ENCODE peak calls at places on chromosomes 5 and 9, in ten cellular contexts. One of them, this sample, is unnamed.

GRCh38 chr5:95822038-95822407 is 503 bp downstream of the GLRX start:
- DNase-seq in GM19239: no peak
- DNase-seq in non-pigmented ciliary epithelial cell: no peak
- DNase-seq in dermis microvascular lymphatic vessel endothelial cell: peak
- DNase-seq in cardiac muscle cell: peak
- DNase-seq in type B pancreatic cell: no peak
- DNase-seq in naive thymus-derived CD4-positive, alpha-beta T cell: no peak
- DNase-seq in ovary: peak
- DNase-seq in NCI-H524: peak
- DNase-seq in tibial artery: peak
- DNase-seq in this sample: no peak

GRCh38 chr9:4984171-4984570 is 901 bp upstream of the JAK2 start:
- DNase-seq in dermis microvascular lymphatic vessel endothelial cell: no peak
- DNase-seq in type B pancreatic cell: no peak
- DNase-seq in tibial artery: no peak
- DNase-seq in NCI-H524: peak
- DNase-seq in cardiac muscle cell: no peak
- DNase-seq in non-pigmented ciliary epithelial cell: no peak
- DNase-seq in GM19239: no peak
- DNase-seq in naive thymus-derived CD4-positive, alpha-beta T cell: no peak
- DNase-seq in ovary: no peak
- DNase-seq in this sample: peak

GRCh38 chr9:98750396-98751060 is 41.8 kb upstream of the GABBR2 start:
- DNase-seq in naive thymus-derived CD4-positive, alpha-beta T cell: no peak
- DNase-seq in dermis microvascular lymphatic vessel endothelial cell: no peak
- DNase-seq in NCI-H524: no peak
- DNase-seq in ovary: no peak
- DNase-seq in tibial artery: no peak
- DNase-seq in GM19239: no peak
- DNase-seq in cardiac muscle cell: no peak
- DNase-seq in type B pancreatic cell: no peak
- DNase-seq in non-pigmented ciliary epithelial cell: no peak
- DNase-seq in this sample: no peak

GRCh38 chr9:2319421-2319820 is 302.2 kb upstream of the VLDLR start:
- DNase-seq in type B pancreatic cell: no peak
- DNase-seq in GM19239: no peak
- DNase-seq in naive thymus-derived CD4-positive, alpha-beta T cell: no peak
- DNase-seq in tibial artery: no peak
- DNase-seq in cardiac muscle cell: no peak
- DNase-seq in non-pigmented ciliary epithelial cell: no peak
- DNase-seq in ovary: no peak
- DNase-seq in dermis microvascular lymphatic vessel endothelial cell: no peak
- DNase-seq in NCI-H524: no peak
- DNase-seq in this sample: no peak

GRCh38 chr9:2013688-2014087 is 1.5 kb upstream of the SMARCA2 start:
- DNase-seq in ovary: no peak
- DNase-seq in type B pancreatic cell: no peak
- DNase-seq in non-pigmented ciliary epithelial cell: no peak
- DNase-seq in cardiac muscle cell: no peak
- DNase-seq in GM19239: no peak
- DNase-seq in NCI-H524: no peak
- DNase-seq in tibial artery: no peak
- DNase-seq in naive thymus-derived CD4-positive, alpha-beta T cell: no peak
- DNase-seq in dermis microvascular lymphatic vessel endothelial cell: no peak
- DNase-seq in this sample: no peak

GRCh38 chr5:96259211-96259772 is 173.8 kb downstream of the PCSK1 start:
- DNase-seq in dermis microvascular lymphatic vessel endothelial cell: peak
- DNase-seq in non-pigmented ciliary epithelial cell: peak
- DNase-seq in cardiac muscle cell: no peak
- DNase-seq in tibial artery: no peak
- DNase-seq in ovary: no peak
- DNase-seq in GM19239: no peak
- DNase-seq in type B pancreatic cell: no peak
- DNase-seq in naive thymus-derived CD4-positive, alpha-beta T cell: no peak
- DNase-seq in NCI-H524: no peak
- DNase-seq in this sample: no peak

GRCh38 chr5:59125961-59126360 is 543.1 kb downstream of the RAB3C start:
- DNase-seq in ovary: no peak
- DNase-seq in tibial artery: no peak
- DNase-seq in NCI-H524: no peak
- DNase-seq in dermis microvascular lymphatic vessel endothelial cell: no peak
- DNase-seq in cardiac muscle cell: no peak
- DNase-seq in non-pigmented ciliary epithelial cell: no peak
- DNase-seq in GM19239: no peak
- DNase-seq in type B pancreatic cell: no peak
- DNase-seq in naive thymus-derived CD4-positive, alpha-beta T cell: no peak
- DNase-seq in this sample: no peak

GRCh38 chr9:71349218-71349617 is 227.8 kb upstream of the TRPM3 start:
- DNase-seq in GM19239: no peak
- DNase-seq in naive thymus-derived CD4-positive, alpha-beta T cell: no peak
- DNase-seq in cardiac muscle cell: no peak
- DNase-seq in dermis microvascular lymphatic vessel endothelial cell: no peak
- DNase-seq in non-pigmented ciliary epithelial cell: peak
- DNase-seq in NCI-H524: no peak
- DNase-seq in type B pancreatic cell: no peak
- DNase-seq in ovary: no peak
- DNase-seq in tibial artery: no peak
- DNase-seq in this sample: no peak

GRCh38 chr5:76958976-76959767 is 6.3 kb downstream of the CRHBP start:
- DNase-seq in non-pigmented ciliary epithelial cell: peak
- DNase-seq in type B pancreatic cell: no peak
- DNase-seq in NCI-H524: no peak
- DNase-seq in GM19239: no peak
- DNase-seq in cardiac muscle cell: no peak
- DNase-seq in tibial artery: no peak
- DNase-seq in ovary: no peak
- DNase-seq in dermis microvascular lymphatic vessel endothelial cell: peak
- DNase-seq in naive thymus-derived CD4-positive, alpha-beta T cell: no peak
- DNase-seq in this sample: no peak